ENCODE peak calls at places on chromosome 7, in nine cellular contexts. U is SK-N-SH; O is effector memory CD4-positive, alpha-beta T cell; V is A549; W is Peyer's patch; L is cardiac muscle cell; T is sigmoid colon; N is right cardiac atrium; E is IMR-90. A is an unnamed sample. For H3K4me1, the result is how much of the 10 kb centered on the place peaks cover.

GRCh38 chr7:139768249-139768824 is 9.5 kb downstream of the HIPK2 start:
- DNase-seq in U (no peak), O (no peak), V (no peak), W (no peak), L (no peak), T (no peak), N (no peak), E (no peak), A (no peak)

GRCh38 chr7:138907438-138907837 is 73.8 kb downstream of the KIAA1549 start:
- DNase-seq in U (no peak), O (no peak), V (no peak), W (no peak), L (no peak), T (no peak), N (no peak), E (no peak), A (no peak)

GRCh38 chr7:154767821-154768415 is 235.0 kb downstream of the PAXIP1 start:
- DNase-seq in U (peak), O (no peak), V (no peak), W (no peak), L (no peak), T (no peak), N (no peak), E (no peak), A (no peak)

GRCh38 chr7:83413425-83413824 is 235.5 kb downstream of the SEMA3E start:
- DNase-seq in U (no peak), O (no peak), V (no peak), W (no peak), L (peak), T (no peak), N (no peak), E (peak), A (no peak)

GRCh38 chr7:106358103-106358663 is 73.4 kb upstream of the NAMPT start:
- DNase-seq in U (no peak), O (no peak), V (no peak), W (no peak), L (peak), T (no peak), N (no peak), E (peak), A (no peak)

GRCh38 chr7:149856583-149856982 is 17.2 kb upstream of the ATP6V0E2 start:
- DNase-seq in U (no peak), O (no peak), V (no peak), W (peak), L (no peak), T (peak), N (no peak), E (no peak), A (no peak)

GRCh38 chr7:47508389-47509380 is 73.2 kb downstream of the TNS3 start:
- DNase-seq in U (peak), O (no peak), V (no peak), W (no peak), L (no peak), T (peak), N (no peak), E (peak), A (peak)

GRCh38 chr7:13980474-13980873 is 9.0 kb downstream of the ETV1 start:
- DNase-seq in U (no peak), O (no peak), V (no peak), W (no peak), L (no peak), T (no peak), N (no peak), E (no peak), A (no peak)

GRCh38 chr7:117124585-117125220 is 171.4 kb downstream of the ST7 start:
- DNase-seq in U (peak), O (peak), V (no peak), W (peak), L (peak), T (peak), N (peak), E (peak), A (peak)

GRCh38 chr7:114670676-114671075 is 251.2 kb upstream of the MDFIC start:
- DNase-seq in U (no peak), O (no peak), V (no peak), W (no peak), L (no peak), T (no peak), N (no peak), E (no peak), A (no peak)

GRCh38 chr7:134188311-134188710 is 61.2 kb downstream of the LRGUK start:
- DNase-seq in U (no peak), O (no peak), V (no peak), W (no peak), L (no peak), T (no peak), N (no peak), E (no peak), A (no peak)
- H3K4me3 ChIP-seq in U (no peak), O (no peak), V (no peak), W (no peak), L (no peak), T (no peak), N (no peak), E (no peak), A (no peak)

DNA sequence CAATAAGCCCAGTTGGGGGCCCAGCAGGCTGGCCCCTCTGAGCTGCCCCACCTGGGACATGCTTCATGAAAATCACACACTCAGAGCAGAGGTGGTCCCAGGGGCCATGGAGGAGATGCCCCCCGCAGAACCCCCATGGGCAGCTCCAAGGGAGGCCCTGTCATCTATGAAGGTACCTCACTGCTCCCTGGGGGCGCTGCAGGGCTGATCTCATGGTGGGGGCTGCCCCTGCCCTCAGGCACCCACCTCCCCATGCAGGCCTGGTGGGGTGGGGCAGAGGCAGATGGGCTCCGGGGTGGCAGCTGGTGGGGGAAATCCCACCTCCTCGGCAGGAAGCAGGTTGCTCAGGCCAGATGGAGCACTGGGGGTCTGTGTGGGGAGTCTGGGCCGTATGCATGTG is 60.5 kb downstream of the YKT6 start:
- DNase-seq in U (no peak), O (no peak), V (no peak), W (no peak), L (no peak), T (no peak), N (no peak), E (no peak), A (no peak)
- H3K4me1 ChIP-seq in U (under half), O (under half), V (under half), W (under half), L (half or more), T (under half), N (under half), E (under half), A (under half)

DNA sequence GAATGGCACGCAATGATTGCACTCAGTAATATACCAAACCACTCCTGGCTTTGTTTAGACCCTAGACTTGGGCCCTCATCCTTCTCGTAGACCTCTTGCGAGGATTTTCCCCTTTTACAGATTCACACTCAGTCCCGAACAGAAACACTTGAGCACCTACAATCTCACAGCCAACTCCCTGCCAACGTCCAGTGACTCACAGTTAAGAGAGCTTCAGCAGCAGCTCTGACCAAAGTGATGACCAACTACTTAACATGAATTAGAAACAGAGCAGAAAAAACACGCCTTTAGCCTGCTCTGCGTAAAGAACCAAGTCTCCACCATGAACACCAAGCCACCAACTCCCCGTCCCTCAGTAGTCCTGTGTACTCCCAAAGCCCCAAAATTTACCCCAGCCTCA is 2.2 kb downstream of the DNAJC30 start:
- DNase-seq in U (no peak), O (no peak), V (no peak), W (no peak), L (peak), T (no peak), N (no peak), E (peak), A (no peak)
- H3K4me3 ChIP-seq in U (no peak), O (no peak), V (no peak), W (no peak), L (no peak), T (no peak), N (no peak), E (no peak), A (no peak)

GRCh38 chr7:158508802-158509385 is 78.7 kb downstream of the PTPRN2 start:
- DNase-seq in U (no peak), O (no peak), V (no peak), W (no peak), L (no peak), T (no peak), N (no peak), E (no peak), A (no peak)

GRCh38 chr7:158502068-158502750 is 85.4 kb downstream of the PTPRN2 start:
- DNase-seq in U (no peak), O (no peak), V (no peak), W (no peak), L (no peak), T (no peak), N (no peak), E (no peak), A (no peak)

GRCh38 chr7:158506626-158507025 is 81.0 kb downstream of the PTPRN2 start:
- DNase-seq in U (no peak), O (no peak), V (no peak), W (no peak), L (no peak), T (no peak), N (no peak), E (no peak), A (no peak)

GRCh38 chr7:158507917-158508316 is 79.7 kb downstream of the PTPRN2 start:
- DNase-seq in U (no peak), O (no peak), V (no peak), W (no peak), L (no peak), T (no peak), N (no peak), E (no peak), A (no peak)

GRCh38 chr7:158505683-158506082 is 81.9 kb downstream of the PTPRN2 start:
- DNase-seq in U (no peak), O (no peak), V (no peak), W (no peak), L (no peak), T (no peak), N (no peak), E (no peak), A (no peak)
- H3K4me1 ChIP-seq in U (under half), O (under half), V (under half), W (under half), L (under half), T (under half), N (under half), E (under half), A (under half)

DNA sequence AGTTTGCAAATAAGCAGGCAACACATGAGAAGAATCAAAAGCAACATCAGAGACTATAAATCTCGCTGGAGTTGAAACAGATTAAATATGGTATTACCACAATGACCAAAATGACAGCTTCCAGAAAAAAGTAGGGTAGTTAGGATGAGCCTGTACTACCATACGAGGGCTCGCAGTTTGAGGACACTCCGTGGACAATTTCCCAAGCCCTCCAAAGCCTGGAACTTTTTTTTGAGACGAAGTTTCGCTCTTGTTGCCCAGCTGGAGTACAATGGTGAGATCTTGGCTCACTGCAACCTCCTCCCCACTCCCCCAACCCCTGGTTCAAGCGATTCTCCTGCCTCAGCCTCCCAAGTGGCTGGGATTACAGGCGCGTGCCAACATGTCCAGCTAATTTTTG is 1.0 kb downstream of the LRRC17 start:
- DNase-seq in U (no peak), O (no peak), V (no peak), W (no peak), L (no peak), T (no peak), N (no peak), E (no peak), A (no peak)
- H3K4me3 ChIP-seq in U (peak), O (no peak), V (no peak), W (no peak), L (no peak), T (no peak), N (peak), E (peak), A (no peak)

GRCh38 chr7:1924185-1924817 is 254.2 kb downstream of the ELFN1 start:
- DNase-seq in U (no peak), O (no peak), V (no peak), W (no peak), L (peak), T (no peak), N (no peak), E (no peak), A (no peak)

GRCh38 chr7:1925349-1925748 is 255.3 kb downstream of the ELFN1 start:
- DNase-seq in U (no peak), O (no peak), V (no peak), W (no peak), L (no peak), T (no peak), N (no peak), E (no peak), A (no peak)

GRCh38 chr7:1922071-1922869 is 252.2 kb downstream of the ELFN1 start:
- DNase-seq in U (peak), O (no peak), V (no peak), W (no peak), L (no peak), T (no peak), N (peak), E (peak), A (no peak)

GRCh38 chr7:1922870-1923236 is 252.8 kb downstream of the ELFN1 start:
- DNase-seq in U (no peak), O (no peak), V (no peak), W (no peak), L (no peak), T (no peak), N (no peak), E (no peak), A (no peak)

GRCh38 chr7:1923409-1924053 is 253.5 kb downstream of the ELFN1 start:
- DNase-seq in U (no peak), O (no peak), V (no peak), W (no peak), L (no peak), T (no peak), N (peak), E (no peak), A (no peak)
- H3K4me1 ChIP-seq in U (under half), O (half or more), V (under half), W (under half), L (under half), T (under half), N (under half), E (under half), A (under half)

GRCh38 chr7:44849277-44850210 is 1.7 kb upstream of the H2AZ2 start:
- DNase-seq in U (no peak), O (no peak), V (no peak), W (no peak), L (peak), T (no peak), N (no peak), E (peak), A (no peak)
- H3K4me3 ChIP-seq in U (no peak), O (no peak), V (peak), W (no peak), L (no peak), T (peak), N (no peak), E (no peak), A (no peak)

DNA sequence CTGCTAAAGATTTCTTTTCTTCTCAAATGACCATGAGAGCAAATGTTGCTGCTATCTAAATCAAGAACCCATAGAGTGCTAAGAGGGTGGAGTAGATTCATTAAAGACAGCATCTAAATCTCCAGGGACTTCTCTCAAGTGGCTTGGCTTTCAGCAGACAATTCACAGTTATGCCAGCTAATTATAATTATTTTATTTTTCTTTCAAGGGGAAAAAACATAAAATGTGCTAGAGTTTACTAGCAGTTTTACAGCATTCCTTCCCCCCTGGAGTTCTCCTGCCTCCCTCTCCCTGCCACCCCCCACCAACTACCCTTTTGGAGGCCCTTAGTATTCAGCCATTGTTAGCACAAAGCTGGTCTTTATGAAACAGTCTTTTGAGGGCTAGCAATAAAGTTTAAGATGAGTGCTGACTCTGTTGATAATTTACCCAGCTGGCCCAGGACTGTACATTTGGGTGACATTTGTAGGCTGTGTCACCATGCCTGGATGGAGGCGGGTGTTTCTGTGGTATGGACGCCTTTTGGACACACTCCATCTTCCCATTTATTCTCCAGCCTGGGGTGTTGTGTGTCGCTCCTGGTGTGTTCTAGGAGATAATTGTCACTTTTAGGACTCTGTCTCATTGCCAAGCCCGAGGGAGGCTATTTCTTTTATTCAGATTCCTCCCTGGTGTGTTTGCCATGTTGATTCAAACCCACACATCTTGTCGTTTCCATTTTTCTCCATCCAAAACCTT is 160.2 kb downstream of the CREB5 start:
- DNase-seq in U (peak), O (no peak), V (no peak), W (no peak), L (no peak), T (no peak), N (no peak), E (no peak), A (no peak)
- H3K4me1 ChIP-seq in U (under half), O (under half), V (under half), W (under half), L (under half), T (under half), N (under half), E (under half), A (under half)

GRCh38 chr7:152966189-152966588 is 206.6 kb downstream of the ACTR3B start:
- DNase-seq in U (no peak), O (no peak), V (no peak), W (no peak), L (no peak), T (no peak), N (no peak), E (no peak), A (no peak)

GRCh38 chr7:152968003-152968402 is 208.5 kb downstream of the ACTR3B start:
- DNase-seq in U (no peak), O (no peak), V (no peak), W (no peak), L (no peak), T (no peak), N (no peak), E (no peak), A (no peak)

GRCh38 chr7:152970481-152970880 is 210.9 kb downstream of the ACTR3B start:
- DNase-seq in U (no peak), O (no peak), V (no peak), W (no peak), L (no peak), T (no peak), N (no peak), E (no peak), A (no peak)

GRCh38 chr7:152969335-152969734 is 209.8 kb downstream of the ACTR3B start:
- DNase-seq in U (no peak), O (no peak), V (no peak), W (no peak), L (no peak), T (no peak), N (no peak), E (no peak), A (no peak)

DNA sequence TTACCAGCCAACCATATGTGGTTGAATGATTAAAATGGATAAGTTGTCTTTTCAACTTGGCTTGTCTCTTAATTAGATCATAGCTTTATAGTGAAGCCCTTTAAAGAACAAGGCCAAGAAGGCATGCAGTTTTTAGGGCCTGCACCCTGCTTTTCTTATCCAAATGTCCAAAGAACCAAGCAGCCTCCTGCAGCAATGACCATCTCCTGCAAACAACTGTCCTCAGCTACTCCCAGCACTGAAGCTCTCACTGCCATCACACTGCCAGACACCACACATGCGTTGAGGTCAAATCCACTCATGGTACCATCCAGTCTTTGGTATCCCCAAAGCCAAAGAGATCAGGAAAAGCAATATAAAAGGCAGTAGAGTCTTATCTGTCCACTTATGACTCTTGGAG is 210.3 kb downstream of the ACTR3B start:
- DNase-seq in U (no peak), O (no peak), V (no peak), W (no peak), L (no peak), T (no peak), N (no peak), E (no peak), A (no peak)
- H3K4me3 ChIP-seq in U (no peak), O (no peak), V (no peak), W (no peak), L (no peak), T (no peak), N (no peak), E (no peak), A (no peak)

A was measured in testis.